ENCODE peak calls at places on chromosomes 5 and 9, in nine cellular contexts. W, Z, J, V, X, D, U, A and E are unnamed samples.

GRCh38 chr9:28365020-28365640 is 791.8 kb upstream of the C9orf72 start:
- DNase-seq in W (no peak), Z (peak; percentile 8), J (no peak), V (no peak), X (no peak), D (no peak), U (no peak), A (peak; percentile 4), E (no peak)

GRCh38 chr5:1488882-1489680 is 34.7 kb downstream of the LPCAT1 start:
- DNase-seq in W (peak; percentile 55), Z (peak; percentile 87), J (peak; percentile 67), V (no peak), X (no peak), D (peak; percentile 62), U (peak; percentile 63), A (no peak), E (peak; percentile 94)

GRCh38 chr9:99465231-99465891 is 243.3 kb downstream of the SEC61B start:
- DNase-seq in W (peak; percentile 67), Z (no peak), J (no peak), V (no peak), X (no peak), D (no peak), U (no peak), A (no peak), E (peak; percentile 57)

GRCh38 chr5:429453-430188 is 13.4 kb upstream of the EXOC3 start:
- DNase-seq in W (peak; percentile 42), Z (peak; percentile 71), J (no peak), V (no peak), X (no peak), D (no peak), U (peak; percentile 53), A (no peak), E (peak; percentile 87)

GRCh38 chr5:59569608-59570334 is 323.8 kb downstream of the PDE4D start:
- DNase-seq in W (peak; percentile 38), Z (peak; percentile 53), J (no peak), V (no peak), X (no peak), D (no peak), U (no peak), A (no peak), E (no peak)

GRCh38 chr9:128408963-128409431 is 11.7 kb upstream of the CERCAM start:
- DNase-seq in W (no peak), Z (no peak), J (no peak), V (no peak), X (peak; percentile 75), D (no peak), U (no peak), A (no peak), E (no peak)

GRCh38 chr9:35367451-35367850 is 122.5 kb upstream of the RUSC2 start:
- DNase-seq in W (peak; percentile 96), Z (peak; percentile 90), J (peak; percentile 12), V (no peak), X (no peak), D (no peak), U (peak; percentile 96), A (no peak), E (peak; percentile 87)

GRCh38 chr5:125928663-125929062 is 494.5 kb upstream of the GRAMD2B start:
- DNase-seq in W (peak; percentile 37), Z (no peak), J (no peak), V (no peak), X (no peak), D (no peak), U (peak; percentile 16), A (no peak), E (no peak)

GRCh38 chr9:111272571-111272970 is 57.5 kb downstream of the OR2K2 start:
- DNase-seq in W (no peak), Z (no peak), J (no peak), V (no peak), X (no peak), D (no peak), U (no peak), A (no peak), E (no peak)

GRCh38 chr5:60395712-60396329 is 304.1 kb downstream of the DEPDC1B start:
- DNase-seq in W (no peak), Z (peak; percentile 7), J (no peak), V (no peak), X (no peak), D (no peak), U (no peak), A (no peak), E (no peak)